ENCODE peak calls at places on chromosomes 7 and 10, in five cellular contexts. C is heart left ventricle, Q is astrocyte of the cerebellum, O is H7, X is neural progenitor cell. V is an unnamed sample.

GRCh38 chr7:24778543-24779282 is 21.4 kb upstream of the GSDME start:
- DNase-seq in X (no peak), C (no peak), Q (no peak), O (no peak), V (no peak)

GRCh38 chr7:70457477-70458194 is 674.3 kb upstream of the GALNT17 start:
- DNase-seq in O (no peak), X (peak; percentile 49), C (no peak), Q (no peak), V (no peak)

GRCh38 chr7:94970085-94970576 is 62.7 kb downstream of the PPP1R9A start:
- DNase-seq in Q (no peak), C (no peak), O (no peak), X (no peak), V (no peak)

GRCh38 chr10:25824050-25824449 is 110.0 kb upstream of the MYO3A start:
- DNase-seq in C (no peak), O (no peak), X (no peak), Q (no peak), V (no peak)

GRCh38 chr7:92359801-92360200 is 87.5 kb upstream of the GATAD1 start:
- DNase-seq in C (no peak), Q (no peak), O (no peak), X (no peak), V (no peak)

GRCh38 chr10:117429644-117430043 is 54.4 kb upstream of the PDZD8 start:
- DNase-seq in X (no peak), C (no peak), O (no peak), Q (no peak), V (no peak)

GRCh38 chr7:151631149-151631967 is 111.7 kb upstream of the RHEB start:
- DNase-seq in Q (no peak), O (no peak), C (no peak), X (peak; percentile 80), V (peak; percentile 23)

GRCh38 chr10:93445097-93445960 is 36.8 kb downstream of the MYOF start:
- DNase-seq in C (peak; percentile 86), O (peak; percentile 86), Q (peak; percentile 98), X (peak; percentile 97), V (no peak)

GRCh38 chr10:109852004-109852717 is 71.2 kb downstream of the XPNPEP1 start:
- DNase-seq in O (peak; percentile 75), Q (peak; percentile 31), X (peak; percentile 88), C (peak; percentile 85), V (peak; percentile 49)

GRCh38 chr10:96606946-96607345 is 20.1 kb upstream of the TM9SF3 start:
- DNase-seq in O (no peak), X (no peak), C (no peak), Q (no peak), V (no peak)

GRCh38 chr10:131079314-131079713 is 232.2 kb downstream of the TCERG1L start:
- DNase-seq in X (no peak), O (peak; percentile 27), C (no peak), Q (no peak), V (no peak)

GRCh38 chr10:101905241-101905640 is 61.6 kb upstream of the KCNIP2 start:
- DNase-seq in O (no peak), C (no peak), Q (no peak), X (no peak), V (no peak)

GRCh38 chr10:4117604-4118003 is 332.6 kb upstream of the KLF6 start:
- DNase-seq in X (no peak), O (no peak), C (no peak), Q (no peak), V (no peak)

GRCh38 chr10:102629661-102630614 is 14.3 kb upstream of the TRIM8 start:
- DNase-seq in C (peak; percentile 56), X (peak; percentile 76), O (peak; percentile 76), Q (peak; percentile 66), V (no peak)

GRCh38 chr10:121455377-121455776 is 142.9 kb downstream of the FGFR2 start:
- DNase-seq in C (no peak), X (no peak), O (no peak), Q (no peak), V (no peak)

GRCh38 chr10:14751576-14752330 is 22.9 kb downstream of the FAM107B start:
- DNase-seq in O (no peak), X (no peak), Q (no peak), C (peak; percentile 77), V (no peak)

GRCh38 chr10:110336111-110336721 is 31.5 kb upstream of the SMNDC1 start:
- DNase-seq in X (peak; percentile 78), Q (peak; percentile 94), O (peak; percentile 62), C (no peak), V (no peak)

GRCh38 chr10:129467346-129468119 is 492 bp downstream of the MGMT start:
- DNase-seq in Q (no peak), X (no peak), O (no peak), C (no peak), V (no peak)

GRCh38 chr7:134954197-134955082 is 31.9 kb upstream of the AGBL3 start:
- DNase-seq in Q (no peak), O (peak; percentile 15), X (peak; percentile 43), C (no peak), V (peak; percentile 22)

GRCh38 chr10:115050375-115050960 is 42.7 kb upstream of the ATRNL1 start:
- DNase-seq in O (no peak), X (no peak), C (no peak), Q (no peak), V (no peak)

GRCh38 chr7:45646996-45647411 is 72.8 kb downstream of the ADCY1 start:
- DNase-seq in C (no peak), Q (no peak), O (peak; percentile 50), X (no peak), V (no peak)

GRCh38 chr10:86110156-86110786 is 256.3 kb downstream of the GRID1 start:
- DNase-seq in X (peak; percentile 38), Q (no peak), O (peak; percentile 77), C (no peak), V (no peak)

GRCh38 chr10:44853148-44853734 is 57.9 kb upstream of the TMEM72 start:
- DNase-seq in C (no peak), O (peak; percentile 48), Q (no peak), X (no peak), V (peak; percentile 69)

GRCh38 chr10:47058961-47059391 is 147.7 kb downstream of the PTPN20 start:
- DNase-seq in Q (no peak), X (no peak), O (no peak), C (peak; percentile 37), V (no peak)

GRCh38 chr7:137579913-137580640 is 236.5 kb upstream of the PTN start:
- DNase-seq in Q (peak; percentile 48), X (no peak), C (no peak), O (no peak), V (no peak)

GRCh38 chr10:5574642-5575131 is 49.9 kb downstream of the CALML3 start:
- DNase-seq in X (no peak), Q (no peak), O (no peak), C (peak; percentile 37), V (no peak)

GRCh38 chr10:132138596-132138995 is 48.2 kb upstream of the DPYSL4 start:
- DNase-seq in C (peak; percentile 53), X (no peak), Q (no peak), O (no peak), V (no peak)

GRCh38 chr10:89120931-89121907 is 85.9 kb downstream of the CH25H start:
- DNase-seq in C (no peak), Q (no peak), X (peak; percentile 4), O (no peak), V (no peak)

GRCh38 chr7:155509025-155509724 is 37.2 kb downstream of the CNPY1 start:
- DNase-seq in O (no peak), C (no peak), X (peak; percentile 49), Q (no peak), V (no peak)
- H3K4me3 ChIP-seq in O (peak overlapping the region; percentile 50), C (no peak overlapping the region), X (peak overlapping the region; percentile 35), Q (peak overlapping the region; percentile 31), V (no peak overlapping the region)

GRCh38 chr7:77351539-77352004 is 64.6 kb downstream of the GSAP start:
- DNase-seq in O (no peak), X (no peak), Q (no peak), C (no peak), V (peak; percentile 88)
- H3K4me3 ChIP-seq in O (no peak overlapping the region), X (no peak overlapping the region), Q (no peak overlapping the region), C (no peak overlapping the region), V (peak overlapping the region; percentile 9)

GRCh38 chr10:68135922-68136718 is 26.8 kb downstream of the MYPN start:
- DNase-seq in X (no peak), C (no peak), O (peak; percentile 14), Q (peak; percentile 36), V (no peak)
- H3K4me3 ChIP-seq in X (no peak overlapping the region), C (no peak overlapping the region), O (no peak overlapping the region), Q (no peak overlapping the region), V (no peak overlapping the region)

GRCh38 chr10:112960151-112960681 is 10.2 kb downstream of the TCF7L2 start:
- DNase-seq in Q (no peak), O (no peak), C (no peak), X (no peak), V (no peak)
- H3K4me3 ChIP-seq in Q (no peak overlapping the region), O (no peak overlapping the region), C (no peak overlapping the region), X (peak overlapping the region; percentile 13), V (no peak overlapping the region)

GRCh38 chr10:116170815-116171250 is 102.2 kb downstream of the GFRA1 start:
- DNase-seq in O (peak; percentile 32), Q (peak; percentile 31), X (peak; percentile 56), C (no peak), V (no peak)
- H3K4me3 ChIP-seq in O (no peak overlapping the region), Q (no peak overlapping the region), X (no peak overlapping the region), C (no peak overlapping the region), V (no peak overlapping the region)

DNA sequence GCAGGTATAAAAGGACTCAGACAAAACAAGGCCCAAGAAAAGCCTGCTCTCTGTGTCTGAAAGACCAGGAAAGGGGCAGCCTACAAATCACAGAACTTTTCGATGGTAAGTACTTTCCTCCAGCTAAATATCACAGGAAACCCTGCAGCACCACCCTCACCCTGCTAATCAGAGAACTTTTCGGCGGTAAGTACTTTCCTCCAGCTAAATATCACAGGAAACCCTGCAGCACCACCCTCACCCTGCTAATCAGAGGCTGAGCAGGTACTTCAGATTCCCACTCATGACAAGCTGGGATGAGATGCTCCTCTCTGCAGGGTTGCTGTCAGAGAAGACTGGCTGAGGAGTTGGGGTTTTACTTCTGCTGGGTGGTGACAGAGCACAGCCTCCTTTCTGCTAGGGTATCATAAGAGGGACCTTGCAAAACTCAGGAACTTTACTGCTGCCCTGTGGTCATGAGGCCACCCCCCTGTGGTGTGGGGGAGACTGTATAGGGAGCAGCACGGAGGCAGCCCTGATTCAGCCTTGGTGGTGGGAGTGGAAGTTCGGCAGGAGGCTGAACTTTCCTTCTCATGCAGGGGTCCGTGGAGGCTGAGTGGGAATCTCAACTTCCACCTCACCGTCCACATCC is 7.2 kb downstream of the WDR37 start:
- DNase-seq in Q (no peak), C (no peak), X (no peak), O (no peak), V (no peak)
- H3K4me3 ChIP-seq in Q (no peak overlapping the region), C (no peak overlapping the region), X (no peak overlapping the region), O (no peak overlapping the region), V (no peak overlapping the region)